ENCODE peak calls at places on chromosome 20, in four cellular contexts. One of them, this sample, is unnamed.

GRCh38 chr20:3798405-3798768 is 2.3 kb downstream of the CDC25B start:
- DNase-seq in A673: no peak
- DNase-seq in HAP-1: no peak
- DNase-seq in fibroblast of mammary gland: no peak
- DNase-seq in this sample: no peak

GRCh38 chr20:59939879-59940128 is 301 bp downstream of the PPP1R3D start:
- DNase-seq in HAP-1: peak
- DNase-seq in A673: no peak
- DNase-seq in fibroblast of mammary gland: no peak
- DNase-seq in this sample: no peak

GRCh38 chr20:34654207-34654744 is 22.6 kb downstream of the PIGU start:
- DNase-seq in A673: no peak
- DNase-seq in fibroblast of mammary gland: no peak
- DNase-seq in HAP-1: no peak
- DNase-seq in this sample: no peak

GRCh38 chr20:41011551-41012067 is 17.0 kb upstream of the TOP1 start:
- DNase-seq in A673: no peak
- DNase-seq in HAP-1: no peak
- DNase-seq in fibroblast of mammary gland: no peak
- DNase-seq in this sample: no peak

GRCh38 chr20:23100021-23100753 is 14.1 kb upstream of the CD93 start:
- DNase-seq in A673: no peak
- DNase-seq in fibroblast of mammary gland: no peak
- DNase-seq in HAP-1: no peak
- DNase-seq in this sample: no peak

GRCh38 chr20:60073086-60073485 is 114.9 kb downstream of the CDH26 start:
- DNase-seq in A673: no peak
- DNase-seq in fibroblast of mammary gland: no peak
- DNase-seq in HAP-1: no peak
- DNase-seq in this sample: no peak

GRCh38 chr20:40777653-40778052 is 88.6 kb upstream of the MAFB start:
- DNase-seq in HAP-1: no peak
- DNase-seq in fibroblast of mammary gland: no peak
- DNase-seq in A673: no peak
- DNase-seq in this sample: no peak

GRCh38 chr20:46122071-46122470 is 4.0 kb downstream of the CD40 start:
- DNase-seq in A673: no peak
- DNase-seq in fibroblast of mammary gland: peak
- DNase-seq in HAP-1: no peak
- DNase-seq in this sample: no peak

GRCh38 chr20:51255417-51255816 is 232.5 kb upstream of the KCNG1 start:
- DNase-seq in A673: no peak
- DNase-seq in HAP-1: no peak
- DNase-seq in fibroblast of mammary gland: no peak
- DNase-seq in this sample: no peak

GRCh38 chr20:33927703-33928102 is 66.0 kb upstream of the RALY start:
- DNase-seq in fibroblast of mammary gland: no peak
- DNase-seq in HAP-1: no peak
- DNase-seq in A673: no peak
- DNase-seq in this sample: peak

GRCh38 chr20:31943052-31943471 is 8.8 kb downstream of the PDRG1 start:
- DNase-seq in fibroblast of mammary gland: no peak
- DNase-seq in A673: no peak
- DNase-seq in HAP-1: no peak
- DNase-seq in this sample: no peak

GRCh38 chr20:58366016-58366415 is 23.0 kb upstream of the VAPB start:
- DNase-seq in fibroblast of mammary gland: no peak
- DNase-seq in A673: no peak
- DNase-seq in HAP-1: no peak
- DNase-seq in this sample: no peak

GRCh38 chr20:18983796-18984195 is 170.2 kb downstream of the SCP2D1 start:
- DNase-seq in HAP-1: no peak
- DNase-seq in A673: no peak
- DNase-seq in fibroblast of mammary gland: no peak
- DNase-seq in this sample: no peak

GRCh38 chr20:64106981-64107735 is at the start of gene NPBWR2:
- DNase-seq in fibroblast of mammary gland: no peak
- DNase-seq in HAP-1: peak
- DNase-seq in A673: no peak
- DNase-seq in this sample: no peak

GRCh38 chr20:60695223-60695622 is 556.8 kb upstream of the CDH4 start:
- DNase-seq in fibroblast of mammary gland: peak
- DNase-seq in HAP-1: no peak
- DNase-seq in A673: no peak
- DNase-seq in this sample: no peak

GRCh38 chr20:37218431-37218830 is 39.1 kb upstream of the MROH8 start:
- DNase-seq in A673: no peak
- DNase-seq in fibroblast of mammary gland: no peak
- DNase-seq in HAP-1: no peak
- DNase-seq in this sample: no peak

GRCh38 chr20:13492001-13492480 is 146.7 kb downstream of the TASP1 start:
- DNase-seq in fibroblast of mammary gland: peak
- DNase-seq in HAP-1: peak
- DNase-seq in A673: peak
- DNase-seq in this sample: no peak

This sample was measured in NCI-H82.